ENCODE peak calls at places on chromosomes 11 and 22, in seven cellular contexts. M is H9, H is mesendoderm, L is neuronal stem cell, X is mesenchymal stem cell, F is H1, Q is trophoblast cell. U is an unnamed sample.

GRCh38 chr22:31337178-31337577 is 9.0 kb downstream of the PATZ1 start:
- DNase-seq in M (no peak), H (no peak), L (no peak), X (no peak), F (no peak), Q (no peak), U (peak)

GRCh38 chr11:63375434-63375833 is 5.8 kb downstream of the SLC22A9 start:
- DNase-seq in M (no peak), H (no peak), L (no peak), X (no peak), F (no peak), Q (no peak), U (no peak)

GRCh38 chr11:27012254-27012921 is 18.5 kb downstream of the FIBIN start:
- DNase-seq in M (no peak), H (peak), L (peak), X (peak), F (no peak), Q (no peak), U (peak)

GRCh38 chr11:128470081-128470480 is 117.3 kb downstream of the ETS1 start:
- DNase-seq in M (no peak), H (no peak), L (no peak), X (no peak), F (no peak), Q (no peak), U (no peak)

GRCh38 chr11:62806611-62807121 is 1.4 kb upstream of the NXF1 start:
- DNase-seq in M (no peak), H (peak), L (no peak), X (peak), F (no peak), Q (no peak), U (peak)

GRCh38 chr22:32475428-32476010 is 908 bp downstream of the FBXO7 start:
- DNase-seq in M (peak), H (peak), L (peak), X (no peak), F (peak), Q (peak), U (no peak)

GRCh38 chr11:103546236-103546635 is 437.0 kb downstream of the DYNC2H1 start:
- DNase-seq in M (no peak), H (no peak), L (no peak), X (no peak), F (no peak), Q (no peak), U (peak)

GRCh38 chr11:67372993-67373915 is at the start of gene CLCF1:
- DNase-seq in M (no peak), H (peak), L (peak), X (peak), F (peak), Q (peak), U (peak)

GRCh38 chr11:111846640-111847039 is 24.7 kb downstream of the ALG9 start:
- DNase-seq in M (no peak), H (peak), L (no peak), X (peak), F (no peak), Q (peak), U (peak)

GRCh38 chr11:86940122-86940777 is 14.9 kb downstream of the FZD4 start:
- DNase-seq in M (no peak), H (peak), L (no peak), X (peak), F (no peak), Q (no peak), U (peak)
- H3K27ac ChIP-seq in M (no peak), H (peak), L (no peak), X (peak), F (no peak), Q (no peak), U (peak)

GRCh38 chr11:70811915-70812314 is 413.6 kb downstream of the CTTN start:
- DNase-seq in M (no peak), H (no peak), L (no peak), X (no peak), F (no peak), Q (no peak), U (no peak)
- H3K4ac ChIP-seq in M (no peak), H (no peak), L (no peak), X (no peak), F (no peak), Q (no peak), U (no peak)

GRCh38 chr11:94924074-94925031 is 49.0 kb downstream of the CWC15 start:
- DNase-seq in M (no peak), H (no peak), L (no peak), X (peak), F (no peak), Q (no peak), U (peak)

GRCh38 chr11:94928146-94928995 is 45.0 kb downstream of the CWC15 start:
- DNase-seq in M (no peak), H (no peak), L (no peak), X (peak), F (no peak), Q (no peak), U (no peak)

GRCh38 chr11:94926271-94926625 is 47.1 kb downstream of the CWC15 start:
- DNase-seq in M (no peak), H (peak), L (no peak), X (peak), F (no peak), Q (no peak), U (peak)

GRCh38 chr11:94926698-94927237 is 46.6 kb downstream of the CWC15 start:
- DNase-seq in M (peak), H (peak), L (no peak), X (peak), F (no peak), Q (no peak), U (peak)

GRCh38 chr11:94925422-94926270 is 47.7 kb downstream of the CWC15 start:
- DNase-seq in M (no peak), H (peak), L (no peak), X (peak), F (no peak), Q (no peak), U (no peak)
- H3K27ac ChIP-seq in M (no peak), H (peak), L (no peak), X (peak), F (no peak), Q (peak), U (peak)

DNA sequence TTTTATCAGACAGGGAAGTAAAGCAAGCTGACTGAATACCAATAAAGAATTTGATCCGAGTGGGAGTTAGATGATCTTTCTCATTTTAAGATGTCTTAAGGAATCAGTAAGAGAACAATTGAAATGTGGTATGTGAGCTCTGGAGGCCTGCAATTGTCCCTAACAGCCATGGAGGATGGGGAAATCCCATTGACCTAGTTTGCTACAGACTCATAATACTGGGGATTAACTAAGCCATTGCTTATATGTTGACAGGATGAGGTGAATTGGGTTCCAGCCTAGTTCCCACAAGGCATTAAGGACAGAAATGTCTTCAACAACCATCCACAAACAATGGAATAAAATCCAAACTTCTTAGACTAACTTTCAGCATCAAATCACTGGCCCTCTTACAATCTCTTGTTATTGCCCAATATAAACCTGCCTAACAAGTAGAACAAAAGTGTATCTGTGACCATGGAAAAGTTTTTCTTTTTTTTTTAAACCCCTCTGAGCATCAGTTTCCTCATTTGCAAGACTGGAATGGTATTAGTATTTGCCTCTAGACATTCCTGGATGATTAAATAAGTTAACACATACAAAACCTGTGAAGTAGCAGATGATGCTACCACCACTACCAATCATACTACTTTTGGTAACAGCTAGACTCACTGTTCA is 773.2 kb downstream of the DLG2 start:
- DNase-seq in M (no peak), H (no peak), L (no peak), X (no peak), F (no peak), Q (no peak), U (no peak)
- H3K4ac ChIP-seq in M (no peak), H (no peak), L (no peak), X (no peak), F (no peak), Q (no peak), U (no peak)

DNA sequence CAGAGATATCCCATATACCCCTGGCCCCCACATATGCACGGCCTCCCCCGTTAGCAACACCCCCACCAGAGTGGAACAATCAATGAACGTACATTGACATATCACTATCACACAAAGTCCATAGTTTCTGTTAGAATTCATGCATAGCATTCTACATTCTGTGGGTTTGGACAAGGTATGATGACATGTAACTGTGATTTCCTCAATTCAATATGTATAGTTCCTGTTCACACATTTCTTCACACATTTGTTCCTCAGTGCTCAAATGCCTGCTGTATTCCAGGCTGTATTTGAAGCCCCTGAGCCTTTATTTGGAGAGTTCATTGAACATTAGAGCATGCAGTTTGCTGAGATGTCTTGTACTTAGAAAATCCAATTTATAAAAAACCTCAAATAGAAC is 69.9 kb downstream of the PTPRJ start:
- DNase-seq in M (no peak), H (no peak), L (no peak), X (no peak), F (no peak), Q (no peak), U (no peak)
- H3K27ac ChIP-seq in M (no peak), H (no peak), L (no peak), X (no peak), F (no peak), Q (peak), U (no peak)

GRCh38 chr22:35439365-35439717 is 39.4 kb downstream of the MCM5 start:
- DNase-seq in M (no peak), H (no peak), L (no peak), X (no peak), F (no peak), Q (no peak), U (no peak)

GRCh38 chr22:35434061-35434750 is 34.3 kb downstream of the MCM5 start:
- DNase-seq in M (no peak), H (peak), L (no peak), X (no peak), F (no peak), Q (peak), U (no peak)

GRCh38 chr22:35437038-35437437 is 37.1 kb downstream of the MCM5 start:
- DNase-seq in M (peak), H (peak), L (no peak), X (no peak), F (peak), Q (no peak), U (no peak)

GRCh38 chr22:35435201-35435712 is 35.3 kb downstream of the MCM5 start:
- DNase-seq in M (no peak), H (no peak), L (no peak), X (no peak), F (no peak), Q (no peak), U (no peak)

DNA sequence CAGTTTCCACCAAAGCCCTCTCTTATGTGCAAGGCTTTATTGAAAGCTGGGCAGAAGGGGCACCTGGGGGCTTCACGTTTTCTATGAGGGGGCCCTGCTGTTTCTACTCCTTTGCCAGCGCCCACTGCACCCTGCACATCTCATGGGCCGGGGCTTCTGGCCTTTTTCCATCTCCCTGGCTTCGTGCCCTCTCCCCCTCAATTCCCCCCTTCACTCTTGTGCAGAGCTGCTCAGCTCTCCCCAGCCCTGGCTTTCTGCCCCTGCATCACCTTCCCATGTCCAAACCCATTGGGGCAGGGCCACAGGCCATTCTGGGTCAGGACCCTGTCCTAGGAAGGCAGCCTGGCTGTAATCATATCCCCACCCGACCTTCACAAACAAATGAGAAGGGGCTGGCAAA is 36.5 kb downstream of the MCM5 start:
- DNase-seq in M (no peak), H (no peak), L (no peak), X (no peak), F (no peak), Q (no peak), U (no peak)
- H3K4ac ChIP-seq in M (no peak), H (no peak), L (no peak), X (no peak), F (no peak), Q (no peak), U (no peak)